ENCODE peak calls at places on chromosomes 16 and 17, in ten cellular contexts. J is A549; R is GM03348; H is HTR-8/SVneo; F is activated naive CD4-positive, alpha-beta T cell treated with Interleukin-2 at 50 U/mL for 16 hours; L is stomach; G is lower lobe of right lung; O is DMS153; S is choroid plexus epithelial cell; K is activated CD4-positive, CD25-positive, alpha-beta regulatory T cell. D is an unnamed sample.

GRCh38 chr16:70750893-70751467 is 50.0 kb downstream of the VAC14 start:
- DNase-seq in O (no peak), L (peak), F (no peak), H (peak), R (peak), S (peak), G (peak), K (no peak), J (peak), D (no peak)

GRCh38 chr17:13085578-13085977 is 67.8 kb upstream of the ELAC2 start:
- DNase-seq in K (no peak), H (no peak), S (no peak), F (no peak), G (no peak), J (no peak), O (no peak), R (no peak), L (no peak), D (no peak)

GRCh38 chr16:57380671-57381462 is 8.6 kb downstream of the CX3CL1 start:
- DNase-seq in O (no peak), K (no peak), H (no peak), G (no peak), L (no peak), R (no peak), F (peak), S (peak), J (peak), D (no peak)

GRCh38 chr17:76501018-76501826 is at the start of gene RHBDF2:
- DNase-seq in F (peak), L (peak), O (peak), K (peak), J (peak), S (peak), G (peak), H (peak), R (peak), D (peak)

GRCh38 chr17:40433551-40434384 is 9.5 kb upstream of the IGFBP4 start:
- DNase-seq in L (no peak), F (no peak), J (no peak), G (no peak), R (no peak), S (peak), O (no peak), K (no peak), H (no peak), D (no peak)

GRCh38 chr16:85686912-85687591 is 1.7 kb downstream of the GINS2 start:
- DNase-seq in K (no peak), L (no peak), R (no peak), G (peak), S (no peak), J (no peak), F (no peak), O (no peak), H (no peak), D (no peak)

GRCh38 chr17:68291836-68292688 is 767 bp downstream of the ARSG start:
- DNase-seq in J (peak), F (peak), R (peak), K (peak), S (peak), H (peak), O (peak), G (peak), L (peak), D (peak)

GRCh38 chr17:32671891-32672290 is 185.1 kb downstream of the CDK5R1 start:
- DNase-seq in G (peak), H (no peak), J (no peak), L (peak), R (peak), S (no peak), K (no peak), O (no peak), F (no peak), D (peak)

GRCh38 chr17:6254036-6254435 is 180.9 kb downstream of the AIPL1 start:
- DNase-seq in L (no peak), S (no peak), K (no peak), J (no peak), O (no peak), H (no peak), R (no peak), G (no peak), F (no peak), D (no peak)

GRCh38 chr17:74379495-74380085 is 12.3 kb downstream of the GPR142 start:
- DNase-seq in F (peak), G (peak), J (peak), O (peak), K (peak), S (peak), L (peak), H (peak), R (peak), D (peak)

GRCh38 chr17:78653382-78653781 is 76.2 kb upstream of the DNAH17 start:
- DNase-seq in S (peak), L (no peak), R (peak), K (no peak), G (no peak), J (peak), F (no peak), O (no peak), H (no peak), D (no peak)

GRCh38 chr17:77160877-77161530 is 20.2 kb downstream of the SEC14L1 start:
- DNase-seq in H (no peak), S (no peak), J (no peak), K (no peak), F (no peak), L (no peak), G (no peak), R (no peak), O (peak), D (peak)

GRCh38 chr17:45307290-45308015 is 9.4 kb downstream of the MAP3K14 start:
- DNase-seq in J (peak), S (peak), H (no peak), G (no peak), R (peak), O (no peak), F (peak), L (no peak), K (no peak), D (no peak)

D was measured in NCI-H2081.